ENCODE peak calls at places on chromosomes 13 and 19, in ten cellular contexts. J is cardiac fibroblast, F is upper lobe of right lung, M is endothelial cell, H is RWPE1, C is psoas muscle, X is kidney epithelial cell, I is AG10803, V is endothelial cell of umbilical vein, Y is stomach. T is an unnamed sample.

GRCh38 chr19:33684550-33685303 is 63.0 kb downstream of the CHST8 start:
- DNase-seq in J (no peak), F (peak; percentile 61), M (no peak), H (no peak), C (no peak), X (no peak), I (no peak), V (no peak), Y (no peak), T (no peak)

GRCh38 chr19:42816901-42817300 is 51.4 kb upstream of the PSG8 start:
- DNase-seq in J (no peak), F (no peak), M (no peak), H (no peak), C (no peak), X (no peak), I (no peak), V (no peak), Y (no peak), T (no peak)

GRCh38 chr19:5210556-5210955 is 130.1 kb downstream of the PTPRS start:
- DNase-seq in J (no peak), F (no peak), M (no peak), H (no peak), C (no peak), X (no peak), I (no peak), V (no peak), Y (no peak), T (no peak)

GRCh38 chr13:67048084-67048792 is 181.9 kb downstream of the PCDH9 start:
- DNase-seq in J (peak; percentile 93), F (no peak), M (peak; percentile 5), H (no peak), C (no peak), X (peak; percentile 47), I (peak; percentile 8), V (peak; percentile 80), Y (no peak), T (peak; percentile 16)

GRCh38 chr19:29311391-29311790 is 98.4 kb upstream of the UQCRFS1 start:
- DNase-seq in J (no peak), F (no peak), M (no peak), H (no peak), C (no peak), X (no peak), I (no peak), V (no peak), Y (no peak), T (no peak)

GRCh38 chr19:17686592-17687042 is 1.5 kb downstream of the UNC13A start:
- DNase-seq in J (peak; percentile 36), F (no peak), M (peak; percentile 56), H (peak; percentile 44), C (peak; percentile 57), X (no peak), I (no peak), V (no peak), Y (no peak), T (no peak)

GRCh38 chr13:85278851-85279250 is 520.4 kb downstream of the SLITRK6 start:
- DNase-seq in J (no peak), F (no peak), M (no peak), H (no peak), C (no peak), X (no peak), I (no peak), V (no peak), Y (no peak), T (no peak)

GRCh38 chr13:50334944-50335343 is 319.7 kb downstream of the KCNRG start:
- DNase-seq in J (peak; percentile 32), F (no peak), M (no peak), H (no peak), C (no peak), X (no peak), I (no peak), V (peak; percentile 92), Y (no peak), T (no peak)

GRCh38 chr19:38737921-38738731 is 6.1 kb downstream of the CAPN12 start:
- DNase-seq in J (no peak), F (peak; percentile 63), M (no peak), H (no peak), C (no peak), X (no peak), I (no peak), V (no peak), Y (no peak), T (no peak)
- TF ChIP-seq CTCF in J (peak; percentile 4), F (no peak), M (no peak), H (no peak), C (no peak), X (no peak), I (no peak), V (no peak), Y (no peak), T (no peak)

DNA sequence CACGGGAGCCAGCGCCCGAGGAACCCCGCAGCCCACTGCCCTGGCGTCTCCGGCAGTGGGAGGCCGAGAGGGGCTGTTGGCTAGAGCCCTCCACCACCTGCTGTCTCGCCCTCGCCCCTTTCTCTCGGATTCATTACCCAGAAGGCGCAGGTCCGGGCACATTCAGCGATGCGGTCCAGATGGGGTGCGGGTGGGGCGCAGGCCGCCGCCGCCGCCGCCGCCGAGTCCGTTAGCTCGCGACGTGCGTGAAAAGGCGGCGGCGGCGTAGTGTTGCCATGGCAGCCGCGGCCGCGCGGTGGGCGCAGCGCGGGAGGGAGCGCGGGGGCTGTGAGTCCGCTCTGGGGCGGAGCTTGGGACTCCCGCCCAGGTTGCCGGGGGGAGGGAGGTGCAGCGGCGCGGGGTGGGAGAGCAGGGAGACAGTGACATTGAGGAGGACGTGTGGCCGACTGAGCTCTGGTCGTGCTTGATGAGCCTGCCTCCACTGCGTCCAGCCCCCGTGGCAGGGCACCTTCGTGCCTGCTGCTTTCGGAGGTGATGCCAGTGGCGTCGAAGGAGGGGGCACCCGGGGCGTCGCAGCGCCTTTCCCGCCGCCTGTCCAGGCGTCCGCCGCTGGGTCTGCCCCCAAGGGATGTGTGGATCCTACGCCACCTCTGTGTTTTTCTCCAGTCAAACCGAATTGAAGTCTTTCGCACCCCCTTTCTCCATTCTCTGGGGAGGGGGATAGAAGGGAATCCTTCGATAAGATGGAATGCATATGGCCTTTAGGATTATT is at the start of gene KATNAL1:
- DNase-seq in J (peak; percentile 84), F (peak; percentile 88), M (peak; percentile 62), H (peak; percentile 49), C (peak; percentile 92), X (no peak), I (peak; percentile 64), V (peak; percentile 82), Y (peak; percentile 68), T (peak; percentile 86)
- TF ChIP-seq CTCF in J (no peak), F (no peak), M (no peak), H (no peak), C (no peak), X (no peak), I (no peak), V (no peak), Y (no peak), T (no peak)

GRCh38 chr13:43905435-43906031 is 25.8 kb downstream of the LACC1 start:
- DNase-seq in J (peak; percentile 81), F (no peak), M (peak; percentile 45), H (peak; percentile 49), C (no peak), X (peak; percentile 29), I (peak; percentile 72), V (peak; percentile 68), Y (no peak), T (peak; percentile 59)

GRCh38 chr13:43911283-43911682 is 31.6 kb downstream of the LACC1 start:
- DNase-seq in J (no peak), F (no peak), M (no peak), H (no peak), C (no peak), X (no peak), I (no peak), V (no peak), Y (no peak), T (no peak)

GRCh38 chr13:43911871-43912270 is 32.2 kb downstream of the LACC1 start:
- DNase-seq in J (no peak), F (no peak), M (no peak), H (no peak), C (no peak), X (no peak), I (no peak), V (no peak), Y (no peak), T (no peak)

DNA sequence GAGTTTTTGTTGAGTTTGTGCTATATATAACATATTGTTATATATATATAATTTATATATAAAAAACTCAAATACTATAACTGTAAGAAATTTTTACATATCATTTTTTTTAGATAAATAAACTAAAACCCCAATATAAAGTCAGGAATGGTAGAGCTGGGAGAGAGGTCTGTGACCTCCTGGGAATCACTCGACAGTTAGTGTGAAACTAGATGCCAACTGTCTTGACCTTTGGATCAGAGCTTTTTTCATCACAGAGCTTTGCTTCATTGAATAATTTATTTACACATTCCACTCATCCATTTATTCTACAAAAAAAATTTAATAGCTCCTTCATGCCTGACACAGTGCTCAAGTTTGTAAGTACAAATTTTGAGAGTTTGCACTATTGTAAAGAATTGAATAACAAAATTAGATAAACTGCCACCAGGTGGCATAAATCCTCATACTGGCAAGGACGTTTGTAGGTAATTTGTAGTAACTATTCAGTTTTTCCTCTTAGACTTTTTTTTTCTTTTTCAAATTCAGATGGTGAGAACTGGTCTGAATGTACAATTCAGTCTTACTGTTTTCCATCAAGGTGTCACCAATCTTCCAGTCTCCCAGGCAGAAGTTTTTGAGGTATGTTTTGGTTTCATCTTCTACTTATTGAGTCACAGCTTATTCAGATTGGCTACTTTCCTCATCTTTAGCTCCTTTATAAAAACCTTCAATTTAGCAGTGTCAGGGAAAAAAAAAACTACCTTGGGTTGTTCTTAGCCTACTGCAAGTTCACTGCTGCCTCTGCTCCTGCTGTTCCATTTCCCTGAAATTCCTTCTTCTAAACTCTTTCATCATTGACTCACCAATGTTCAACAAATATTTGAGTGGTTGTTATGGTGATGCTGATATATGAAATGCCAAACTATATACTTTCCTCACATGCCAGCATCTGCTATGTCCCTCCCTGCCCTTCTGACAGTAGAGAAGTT is 28.7 kb downstream of the LACC1 start:
- DNase-seq in J (peak; percentile 72), F (no peak), M (peak; percentile 6), H (peak; percentile 39), C (no peak), X (peak; percentile 35), I (peak; percentile 72), V (peak; percentile 43), Y (no peak), T (no peak)
- TF ChIP-seq CTCF in J (no peak), F (peak; percentile 60), M (peak; percentile 84), H (peak; percentile 58), C (peak; percentile 71), X (peak; percentile 29), I (peak; percentile 61), V (peak; percentile 22), Y (peak; percentile 43), T (no peak)

DNA sequence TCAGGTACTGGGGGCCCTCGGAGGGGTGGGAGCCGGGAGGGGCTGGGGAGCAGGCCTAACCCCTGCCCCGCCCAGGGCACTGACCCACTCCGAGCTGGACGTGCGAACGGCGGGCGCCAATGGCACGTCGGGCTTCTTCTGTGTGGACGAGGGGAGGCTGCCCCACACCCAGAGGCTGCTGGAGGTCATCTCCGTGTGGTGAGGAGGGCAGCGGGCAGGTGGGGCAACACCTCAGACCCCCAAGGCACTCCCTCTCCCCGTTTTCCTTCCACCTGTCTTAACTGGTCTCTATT is 18.2 kb downstream of the HPN start:
- DNase-seq in J (no peak), F (no peak), M (no peak), H (no peak), C (no peak), X (no peak), I (no peak), V (no peak), Y (no peak), T (no peak)
- TF ChIP-seq CTCF in J (no peak), F (no peak), M (no peak), H (no peak), C (no peak), X (no peak), I (no peak), V (no peak), Y (no peak), T (no peak)

GRCh38 chr13:29369060-29369743 is 226.3 kb downstream of the SLC7A1 start:
- DNase-seq in J (peak; percentile 50), F (no peak), M (peak; percentile 29), H (peak; percentile 38), C (no peak), X (no peak), I (peak; percentile 43), V (peak; percentile 39), Y (no peak), T (no peak)
- TF ChIP-seq CTCF in J (peak; percentile 51), F (peak; percentile 43), M (peak; percentile 52), H (peak; percentile 57), C (peak; percentile 40), X (peak; percentile 69), I (peak; percentile 69), V (peak; percentile 42), Y (peak; percentile 18), T (no peak)